ENCODE peak calls at places on chromosomes 6 and 20, in six cellular contexts. K, Q, O, X, S and Y are unnamed samples.

GRCh38 chr6:167850792-167851191 is 24.1 kb downstream of the AFDN start:
- DNase-seq in K (no peak), Q (no peak), O (no peak), X (no peak), S (no peak), Y (no peak)

GRCh38 chr6:5031150-5031549 is 27.3 kb upstream of the RPP40 start:
- DNase-seq in K (no peak), Q (no peak), O (no peak), X (no peak), S (no peak), Y (no peak)

GRCh38 chr6:91167846-91168245 is 581.0 kb upstream of the MAP3K7 start:
- DNase-seq in K (no peak), Q (no peak), O (no peak), X (no peak), S (no peak), Y (peak; percentile 3)

GRCh38 chr6:164252952-164253351 is 838.4 kb downstream of the QKI start:
- DNase-seq in K (peak; percentile 3), Q (no peak), O (no peak), X (no peak), S (no peak), Y (no peak)

GRCh38 chr6:42095776-42096541 is 45.6 kb downstream of the TAF8 start:
- DNase-seq in K (no peak), Q (no peak), O (no peak), X (no peak), S (no peak), Y (no peak)

GRCh38 chr20:20373046-20373706 is 5.3 kb downstream of the INSM1 start:
- DNase-seq in K (peak; percentile 45), Q (no peak), O (no peak), X (no peak), S (no peak), Y (peak; percentile 41)

GRCh38 chr20:7505835-7506221 is 434.4 kb downstream of the HAO1 start:
- DNase-seq in K (no peak), Q (no peak), O (no peak), X (no peak), S (no peak), Y (no peak)

GRCh38 chr20:25508083-25508770 is 77.1 kb downstream of the NINL start:
- DNase-seq in K (peak; percentile 86), Q (no peak), O (no peak), X (no peak), S (no peak), Y (peak; percentile 86)

GRCh38 chr6:101513181-101513580 is 119.7 kb downstream of the GRIK2 start:
- DNase-seq in K (no peak), Q (no peak), O (no peak), X (no peak), S (no peak), Y (no peak)

GRCh38 chr6:97059473-97059872 is 134.9 kb downstream of the KLHL32 start:
- DNase-seq in K (peak; percentile 32), Q (no peak), O (no peak), X (no peak), S (no peak), Y (no peak)

GRCh38 chr20:44642203-44643153 is 9.0 kb downstream of the ADA start:
- DNase-seq in K (peak; percentile 91), Q (peak; percentile 83), O (peak; percentile 72), X (peak; percentile 70), S (peak; percentile 62), Y (peak; percentile 91)

GRCh38 chr6:90197854-90198496 is 98.7 kb downstream of the BACH2 start:
- DNase-seq in K (peak; percentile 94), Q (no peak), O (no peak), X (peak; percentile 60), S (no peak), Y (peak; percentile 18)

GRCh38 chr6:139547082-139547776 is 172.8 kb upstream of the CITED2 start:
- DNase-seq in K (no peak), Q (no peak), O (no peak), X (no peak), S (no peak), Y (peak; percentile 5)

GRCh38 chr6:15622045-15622750 is 40.6 kb downstream of the DTNBP1 start:
- DNase-seq in K (no peak), Q (no peak), O (no peak), X (no peak), S (no peak), Y (no peak)

GRCh38 chr6:78483141-78483540 is 384.2 kb upstream of the IRAK1BP1 start:
- DNase-seq in K (no peak), Q (no peak), O (no peak), X (no peak), S (no peak), Y (no peak)

GRCh38 chr6:116267879-116268588 is 11.7 kb downstream of the TSPYL1 start:
- DNase-seq in K (peak; percentile 52), Q (no peak), O (no peak), X (no peak), S (no peak), Y (no peak)

GRCh38 chr6:41645007-41645618 is 6.8 kb downstream of the MDFI start:
- DNase-seq in K (no peak), Q (no peak), O (peak; percentile 39), X (peak; percentile 14), S (no peak), Y (no peak)

GRCh38 chr20:56974499-56975250 is 291.8 kb downstream of the BMP7 start:
- DNase-seq in K (peak; percentile 42), Q (no peak), O (no peak), X (no peak), S (no peak), Y (peak; percentile 51)

GRCh38 chr6:109118337-109118736 is 23.0 kb downstream of the CEP57L1 start:
- DNase-seq in K (no peak), Q (no peak), O (no peak), X (no peak), S (no peak), Y (no peak)

GRCh38 chr6:143596857-143597256 is 80.9 kb upstream of the PHACTR2 start:
- DNase-seq in K (peak; percentile 12), Q (no peak), O (no peak), X (no peak), S (peak; percentile 72), Y (no peak)

GRCh38 chr6:13427838-13428527 is 59.4 kb downstream of the GFOD1 start:
- DNase-seq in K (no peak), Q (peak; percentile 91), O (no peak), X (peak; percentile 56), S (no peak), Y (no peak)

GRCh38 chr6:168499045-168499650 is 58.2 kb downstream of the SMOC2 start:
- DNase-seq in K (no peak), Q (no peak), O (no peak), X (no peak), S (no peak), Y (no peak)

GRCh38 chr6:44003345-44004061 is 123.7 kb downstream of the MRPL14 start:
- DNase-seq in K (no peak), Q (peak; percentile 74), O (peak; percentile 61), X (no peak), S (no peak), Y (no peak)

GRCh38 chr6:131600696-131601095 is 27.3 kb downstream of the MED23 start:
- DNase-seq in K (no peak), Q (no peak), O (no peak), X (no peak), S (no peak), Y (no peak)

GRCh38 chr20:63472159-63472811 is at the start of gene KCNQ2:
- DNase-seq in K (no peak), Q (no peak), O (no peak), X (no peak), S (no peak), Y (no peak)
- H3K4me3 ChIP-seq in K (no peak within 1 kb of the TSS), Q (peak within 1 kb of the TSS; percentile 63), O (no peak within 1 kb of the TSS), X (peak within 1 kb of the TSS; percentile 28), S (no peak within 1 kb of the TSS), Y (no peak within 1 kb of the TSS)

GRCh38 chr6:363909-364308 is 27.6 kb upstream of the IRF4 start:
- DNase-seq in K (no peak), Q (no peak), O (no peak), X (no peak), S (no peak), Y (no peak)

GRCh38 chr6:366972-367794 is 24.4 kb upstream of the IRF4 start:
- DNase-seq in K (no peak), Q (no peak), O (no peak), X (no peak), S (no peak), Y (no peak)

GRCh38 chr6:364609-365540 is 26.7 kb upstream of the IRF4 start:
- DNase-seq in K (no peak), Q (peak; percentile 76), O (no peak), X (no peak), S (no peak), Y (no peak)

GRCh38 chr6:366389-366788 is 25.2 kb upstream of the IRF4 start:
- DNase-seq in K (no peak), Q (no peak), O (no peak), X (no peak), S (no peak), Y (no peak)

DNA sequence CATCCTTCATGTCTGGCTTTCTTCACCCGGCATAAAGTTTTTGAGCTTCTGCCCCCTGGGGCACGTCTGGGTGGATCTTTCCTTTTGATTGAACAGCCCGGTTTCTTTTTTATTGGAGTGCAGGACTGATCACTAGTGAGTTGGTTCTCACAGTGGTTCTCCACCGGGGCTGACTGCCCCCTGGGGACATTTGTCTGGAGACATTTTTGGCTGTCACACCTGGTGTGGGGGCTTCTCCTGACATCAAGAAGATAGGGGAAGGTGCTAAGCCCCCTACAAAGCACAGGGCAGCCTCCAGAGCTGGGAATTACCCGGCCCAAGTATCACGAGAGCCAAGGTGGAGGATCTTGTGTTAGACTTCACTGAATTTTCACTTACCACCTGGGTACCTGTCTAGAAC is 25.7 kb upstream of the IRF4 start:
- DNase-seq in K (no peak), Q (peak; percentile 77), O (no peak), X (no peak), S (no peak), Y (no peak)
- H3K27me3 ChIP-seq in K (no peaks in the 10 kb centered on the region), Q (no peaks in the 10 kb centered on the region), O (peaks cover 30% of the 10 kb centered on the region), X (peaks cover 27% of the 10 kb centered on the region), S (peaks cover 1% of the 10 kb centered on the region), Y (peaks cover 27% of the 10 kb centered on the region)

GRCh38 chr20:46012926-46013825 is 4.5 kb downstream of the MMP9 start:
- DNase-seq in K (no peak), Q (peak; percentile 81), O (peak; percentile 63), X (no peak), S (no peak), Y (no peak)
- H3K4me3 ChIP-seq in K (no peak overlapping the region), Q (peak overlapping the region; percentile 67), O (no peak overlapping the region), X (no peak overlapping the region), S (no peak overlapping the region), Y (no peak overlapping the region)

DNA sequence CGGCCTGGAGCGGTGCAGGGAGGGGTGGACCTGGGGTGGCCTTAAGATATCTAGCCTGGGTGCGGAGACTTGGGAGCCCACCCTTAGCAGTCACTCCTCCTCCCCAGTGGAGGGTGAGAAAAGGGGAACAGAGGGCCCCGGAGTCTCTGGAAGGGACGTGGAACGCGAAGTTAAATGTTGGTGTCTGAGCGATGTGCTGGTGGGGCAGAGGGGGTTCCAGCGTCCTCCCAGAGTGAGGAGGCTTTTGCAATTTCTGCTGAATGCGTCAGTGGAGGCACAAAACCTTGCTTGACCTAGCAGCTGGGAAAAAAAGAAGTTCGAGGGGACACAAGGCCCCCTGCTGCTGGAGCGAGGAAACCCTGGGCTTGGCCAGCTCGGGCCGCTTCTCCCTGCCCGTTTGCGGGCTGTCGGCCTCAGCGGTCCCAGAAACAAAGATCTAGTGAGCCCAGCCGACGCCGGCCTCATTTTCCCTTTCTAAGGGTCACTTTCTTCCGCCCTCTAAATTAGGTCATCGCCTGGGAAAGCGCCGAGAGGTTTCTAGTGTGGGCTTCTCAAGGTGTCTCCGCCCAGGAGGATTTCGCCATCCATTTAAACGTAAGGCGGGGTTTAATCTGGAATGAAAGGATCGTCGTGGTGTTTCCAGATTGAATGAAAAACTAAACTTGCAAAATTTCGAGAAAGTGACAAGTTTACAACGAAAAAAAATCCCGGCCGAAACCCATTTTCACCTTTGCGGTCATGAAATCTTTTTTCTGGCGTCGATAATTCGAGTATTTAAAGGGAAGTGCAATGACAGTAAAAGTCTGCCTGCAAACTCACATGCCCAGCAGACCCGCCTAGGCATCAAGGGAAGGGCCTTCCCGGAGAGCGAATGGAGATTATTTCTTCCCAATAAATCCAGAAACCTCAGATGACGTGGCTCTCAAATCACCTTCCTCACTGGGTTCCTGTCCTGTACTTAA is 4.5 kb downstream of the OLIG3 start:
- DNase-seq in K (no peak), Q (no peak), O (no peak), X (peak; percentile 48), S (no peak), Y (no peak)
- H3K27me3 ChIP-seq in K (peaks cover 84% of the 10 kb centered on the region), Q (peaks cover 96% of the 10 kb centered on the region), O (peaks cover 100% of the 10 kb centered on the region), X (peaks cover 99% of the 10 kb centered on the region), S (peaks cover 47% of the 10 kb centered on the region), Y (peaks cover 58% of the 10 kb centered on the region)